ENCODE peak calls at places on chromosomes 6 and 20, in six cellular contexts. C, U, F, V, W and J are unnamed samples.

GRCh38 chr6:112298021-112298745 is 43.8 kb upstream of the LAMA4 start:
- DNase-seq in C (no peak), U (no peak), F (peak), V (peak), W (no peak), J (no peak)

GRCh38 chr6:15464211-15464725 is 198.6 kb downstream of the DTNBP1 start:
- DNase-seq in C (no peak), U (no peak), F (no peak), V (no peak), W (no peak), J (peak)

GRCh38 chr6:143621876-143622605 is 55.7 kb upstream of the PHACTR2 start:
- DNase-seq in C (no peak), U (no peak), F (no peak), V (peak), W (no peak), J (no peak)

GRCh38 chr6:99305021-99305554 is 44.4 kb downstream of the FAXC start:
- DNase-seq in C (no peak), U (no peak), F (no peak), V (no peak), W (no peak), J (no peak)

GRCh38 chr6:148251286-148251685 is 91.4 kb upstream of the SASH1 start:
- DNase-seq in C (no peak), U (peak), F (no peak), V (peak), W (no peak), J (peak)

GRCh38 chr20:45306431-45306982 is at the start of gene RBPJL:
- DNase-seq in C (peak), U (peak), F (no peak), V (no peak), W (peak), J (no peak)

GRCh38 chr6:83472767-83473166 is 39.6 kb upstream of the PRSS35 start:
- DNase-seq in C (no peak), U (no peak), F (no peak), V (no peak), W (no peak), J (no peak)

GRCh38 chr20:62545271-62545670 is 69.5 kb upstream of the GATA5 start:
- DNase-seq in C (no peak), U (no peak), F (no peak), V (no peak), W (no peak), J (no peak)

GRCh38 chr6:3412779-3413500 is 43.9 kb downstream of the SLC22A23 start:
- DNase-seq in C (no peak), U (no peak), F (no peak), V (no peak), W (no peak), J (no peak)

GRCh38 chr6:138605958-138606357 is 106.7 kb upstream of the NHSL1 start:
- DNase-seq in C (no peak), U (no peak), F (no peak), V (no peak), W (no peak), J (no peak)

GRCh38 chr20:36339646-36340592 is 33.8 kb downstream of the DLGAP4 start:
- DNase-seq in C (no peak), U (no peak), F (no peak), V (no peak), W (no peak), J (no peak)

GRCh38 chr20:17875106-17875980 is 93.3 kb downstream of the SNX5 start:
- DNase-seq in C (no peak), U (no peak), F (no peak), V (peak), W (no peak), J (no peak)

GRCh38 chr6:164370773-164371172 is 938.6 kb downstream of the C6orf118 start:
- DNase-seq in C (no peak), U (no peak), F (no peak), V (peak), W (no peak), J (no peak)

GRCh38 chr20:31843881-31844280 is 1.5 kb downstream of the FOXS1 start:
- DNase-seq in C (no peak), U (no peak), F (no peak), V (no peak), W (no peak), J (no peak)

GRCh38 chr6:37695857-37696219 is 1.8 kb downstream of the MDGA1 start:
- DNase-seq in C (no peak), U (no peak), F (no peak), V (no peak), W (no peak), J (no peak)